ENCODE peak calls at places on chromosome 14, in ten cellular contexts. N, Q, R, Z, I, P, F, O, T and B are unnamed samples. For H3K36me3, the result is how much of the 10 kb centered on the place peaks cover.

GRCh38 chr14:23435540-23436326 is at the start of gene MYH7:
- DNase-seq in N (peak), Q (no peak), R (no peak), Z (no peak), I (no peak), P (peak), F (peak), O (no peak), T (no peak), B (no peak)

GRCh38 chr14:33457617-33458016 is 493.3 kb downstream of the EGLN3 start:
- DNase-seq in N (no peak), Q (no peak), R (no peak), Z (no peak), I (no peak), P (no peak), F (no peak), O (no peak), T (no peak), B (no peak)

GRCh38 chr14:93970967-93971634 is 5.3 kb downstream of the ASB2 start:
- DNase-seq in N (no peak), Q (no peak), R (peak), Z (no peak), I (no peak), P (no peak), F (no peak), O (no peak), T (peak), B (no peak)

GRCh38 chr14:106518054-106518943 is 991.9 kb downstream of the TMEM121 start:
- DNase-seq in N (no peak), Q (peak), R (no peak), Z (peak), I (no peak), P (no peak), F (no peak), O (no peak), T (peak), B (no peak)

GRCh38 chr14:74514471-74514932 is 20.9 kb downstream of the ISCA2 start:
- DNase-seq in N (no peak), Q (no peak), R (peak), Z (no peak), I (no peak), P (no peak), F (peak), O (no peak), T (peak), B (no peak)

GRCh38 chr14:63853831-63854293 is 1.1 kb downstream of the SYNE2 start:
- DNase-seq in N (peak), Q (peak), R (peak), Z (peak), I (no peak), P (peak), F (peak), O (no peak), T (peak), B (peak)

GRCh38 chr14:39374846-39375245 is 57.4 kb downstream of the FBXO33 start:
- DNase-seq in N (no peak), Q (no peak), R (peak), Z (no peak), I (peak), P (no peak), F (no peak), O (no peak), T (no peak), B (no peak)

GRCh38 chr14:73909681-73910080 is 23.0 kb downstream of the ZNF410 start:
- DNase-seq in N (no peak), Q (no peak), R (no peak), Z (no peak), I (no peak), P (no peak), F (no peak), O (no peak), T (no peak), B (no peak)

GRCh38 chr14:104794099-104794498 is 1.4 kb downstream of the AKT1 start:
- DNase-seq in N (no peak), Q (peak), R (peak), Z (no peak), I (no peak), P (peak), F (no peak), O (peak), T (peak), B (peak)

GRCh38 chr14:89992273-89992672 is 36.5 kb downstream of the TDP1 start:
- DNase-seq in N (no peak), Q (no peak), R (no peak), Z (no peak), I (no peak), P (no peak), F (no peak), O (no peak), T (no peak), B (no peak)

GRCh38 chr14:23005861-23006534 is 3.9 kb downstream of the C14orf93 start:
- DNase-seq in N (no peak), Q (no peak), R (peak), Z (no peak), I (no peak), P (no peak), F (no peak), O (no peak), T (no peak), B (no peak)

GRCh38 chr14:78985668-78986073 is 815.5 kb downstream of the NRXN3 start:
- DNase-seq in N (no peak), Q (peak), R (peak), Z (no peak), I (no peak), P (no peak), F (no peak), O (peak), T (no peak), B (no peak)

GRCh38 chr14:49934638-49935037 is 41.8 kb downstream of the ARF6 start:
- DNase-seq in N (no peak), Q (no peak), R (no peak), Z (no peak), I (no peak), P (no peak), F (no peak), O (no peak), T (no peak), B (no peak)

GRCh38 chr14:24948261-24948847 is 101.6 kb downstream of the STXBP6 start:
- DNase-seq in N (no peak), Q (no peak), R (no peak), Z (no peak), I (no peak), P (no peak), F (no peak), O (no peak), T (no peak), B (no peak)

GRCh38 chr14:105021656-105022275 is 883 bp upstream of the CDCA4 start:
- DNase-seq in N (no peak), Q (peak), R (peak), Z (no peak), I (no peak), P (peak), F (no peak), O (no peak), T (peak), B (no peak)

GRCh38 chr14:30243157-30243556 is 315.5 kb upstream of the PRKD1 start:
- DNase-seq in N (no peak), Q (no peak), R (no peak), Z (no peak), I (no peak), P (no peak), F (no peak), O (no peak), T (no peak), B (no peak)

GRCh38 chr14:91418387-91419043 is 895 bp upstream of the CCDC88C start:
- DNase-seq in N (peak), Q (peak), R (peak), Z (peak), I (no peak), P (peak), F (no peak), O (peak), T (peak), B (no peak)

GRCh38 chr14:61749264-61749663 is 13.0 kb upstream of the SNAPC1 start:
- DNase-seq in N (no peak), Q (no peak), R (peak), Z (no peak), I (no peak), P (peak), F (no peak), O (no peak), T (no peak), B (no peak)

GRCh38 chr14:61747342-61747741 is 14.9 kb upstream of the SNAPC1 start:
- DNase-seq in N (no peak), Q (no peak), R (peak), Z (no peak), I (no peak), P (no peak), F (no peak), O (no peak), T (no peak), B (no peak)

GRCh38 chr14:61739133-61739532 is 23.1 kb upstream of the SNAPC1 start:
- DNase-seq in N (no peak), Q (no peak), R (no peak), Z (no peak), I (no peak), P (no peak), F (no peak), O (no peak), T (no peak), B (no peak)

GRCh38 chr14:61742383-61742782 is 19.8 kb upstream of the SNAPC1 start:
- DNase-seq in N (no peak), Q (no peak), R (no peak), Z (no peak), I (no peak), P (no peak), F (no peak), O (no peak), T (no peak), B (no peak)

GRCh38 chr14:61744239-61744638 is 18.0 kb upstream of the SNAPC1 start:
- DNase-seq in N (no peak), Q (no peak), R (no peak), Z (no peak), I (no peak), P (no peak), F (no peak), O (no peak), T (no peak), B (no peak)
- H3K36me3 ChIP-seq in N (under half), Q (half or more), R (half or more), Z (under half), I (under half), P (half or more), F (half or more), O (half or more), T (half or more), B (under half)

DNA sequence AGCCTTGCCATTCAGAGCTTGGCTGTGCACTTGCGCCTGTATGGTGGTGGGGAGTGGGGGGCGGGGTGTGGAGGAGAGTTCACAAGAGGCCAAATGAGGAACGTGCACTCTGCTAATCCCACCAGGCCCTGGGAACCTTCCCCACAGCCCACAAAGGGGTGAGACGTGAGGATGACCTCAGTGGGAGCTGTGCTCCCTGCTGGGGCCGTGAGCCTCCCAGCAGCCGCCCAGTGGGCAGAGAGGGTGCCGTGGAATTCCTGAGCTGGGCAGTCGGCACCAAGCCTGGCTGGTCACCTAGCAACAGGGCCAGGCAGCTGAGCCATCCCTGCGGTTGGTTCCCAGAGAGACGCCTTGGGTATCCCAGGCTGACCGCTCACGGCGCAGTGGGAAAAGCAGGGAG is 53.7 kb downstream of the CCNK start:
- DNase-seq in N (peak), Q (no peak), R (no peak), Z (no peak), I (no peak), P (no peak), F (peak), O (no peak), T (no peak), B (no peak)
- H3K36me3 ChIP-seq in N (under half), Q (under half), R (under half), Z (under half), I (under half), P (under half), F (under half), O (under half), T (under half), B (under half)

GRCh38 chr14:99936738-99937474 is 128.3 kb upstream of the EVL start:
- DNase-seq in N (no peak), Q (no peak), R (no peak), Z (no peak), I (no peak), P (no peak), F (no peak), O (no peak), T (no peak), B (no peak)

GRCh38 chr14:99938896-99939295 is 126.3 kb upstream of the EVL start:
- DNase-seq in N (no peak), Q (no peak), R (no peak), Z (no peak), I (no peak), P (no peak), F (no peak), O (no peak), T (no peak), B (no peak)

GRCh38 chr14:99939421-99939820 is 125.8 kb upstream of the EVL start:
- DNase-seq in N (no peak), Q (no peak), R (no peak), Z (no peak), I (no peak), P (no peak), F (no peak), O (no peak), T (no peak), B (no peak)

GRCh38 chr14:99937475-99938244 is 127.6 kb upstream of the EVL start:
- DNase-seq in N (no peak), Q (no peak), R (no peak), Z (no peak), I (no peak), P (no peak), F (no peak), O (no peak), T (no peak), B (no peak)

GRCh38 chr14:99938376-99938775 is 126.8 kb upstream of the EVL start:
- DNase-seq in N (no peak), Q (no peak), R (no peak), Z (no peak), I (no peak), P (no peak), F (no peak), O (no peak), T (no peak), B (no peak)
- H3K36me3 ChIP-seq in N (under half), Q (under half), R (under half), Z (under half), I (under half), P (under half), F (half or more), O (under half), T (half or more), B (under half)

DNA sequence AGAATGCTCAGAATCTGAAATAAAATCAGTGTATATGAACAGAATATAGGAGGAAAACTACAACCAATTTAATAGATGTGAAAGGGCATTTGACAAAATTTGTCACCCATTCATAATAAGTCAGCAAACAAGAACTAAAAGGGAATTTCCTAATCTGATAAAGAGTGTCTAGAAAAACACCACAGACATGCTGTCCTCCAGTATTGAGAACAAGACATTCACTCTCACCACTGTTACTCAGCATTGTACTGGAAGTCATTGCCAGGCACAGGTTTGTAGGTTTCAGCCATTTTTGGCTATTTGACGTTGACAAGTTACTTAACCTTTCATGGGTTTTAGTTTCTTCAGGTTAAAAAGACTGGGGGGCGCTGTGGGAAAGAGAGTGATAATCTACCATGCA is 13.2 kb downstream of the EIF2S1 start:
- DNase-seq in N (no peak), Q (no peak), R (no peak), Z (no peak), I (no peak), P (no peak), F (no peak), O (no peak), T (no peak), B (no peak)
- H3K36me3 ChIP-seq in N (half or more), Q (half or more), R (half or more), Z (under half), I (under half), P (half or more), F (half or more), O (under half), T (half or more), B (under half)

GRCh38 chr14:103341250-103342129 is 7.5 kb downstream of the EIF5 start:
- DNase-seq in N (no peak), Q (no peak), R (no peak), Z (no peak), I (no peak), P (no peak), F (no peak), O (no peak), T (no peak), B (no peak)
- H3K36me3 ChIP-seq in N (half or more), Q (half or more), R (half or more), Z (half or more), I (under half), P (half or more), F (half or more), O (half or more), T (half or more), B (half or more)

GRCh38 chr14:35319509-35319908 is 27.3 kb downstream of the PSMA6 start:
- DNase-seq in N (no peak), Q (no peak), R (no peak), Z (no peak), I (no peak), P (no peak), F (no peak), O (no peak), T (no peak), B (no peak)
- H3K36me3 ChIP-seq in N (under half), Q (under half), R (under half), Z (under half), I (under half), P (under half), F (under half), O (under half), T (under half), B (under half)